ENCODE peak calls at places on chromosomes 7 and 10, in six cellular contexts. One of them, this sample, is unnamed.

GRCh38 chr7:30805931-30806330 is 34.7 kb downstream of the MINDY4 start:
- DNase-seq in BJ: no peak
- DNase-seq in AG04449: no peak
- DNase-seq in CD8-positive, alpha-beta T cell: no peak
- DNase-seq in fibroblast of pulmonary artery: no peak
- DNase-seq in tibial artery: no peak
- DNase-seq in this sample: no peak

GRCh38 chr10:97640868-97641811 is 669 bp downstream of the PI4K2A start:
- DNase-seq in BJ: no peak
- DNase-seq in AG04449: no peak
- DNase-seq in CD8-positive, alpha-beta T cell: no peak
- DNase-seq in fibroblast of pulmonary artery: peak
- DNase-seq in tibial artery: peak
- DNase-seq in this sample: no peak

GRCh38 chr7:42155836-42156540 is 81.0 kb downstream of the GLI3 start:
- DNase-seq in BJ: no peak
- DNase-seq in AG04449: no peak
- DNase-seq in CD8-positive, alpha-beta T cell: no peak
- DNase-seq in fibroblast of pulmonary artery: no peak
- DNase-seq in tibial artery: no peak
- DNase-seq in this sample: no peak

GRCh38 chr10:98391065-98391464 is 23.9 kb downstream of the PYROXD2 start:
- DNase-seq in BJ: no peak
- DNase-seq in AG04449: no peak
- DNase-seq in CD8-positive, alpha-beta T cell: no peak
- DNase-seq in fibroblast of pulmonary artery: no peak
- DNase-seq in tibial artery: no peak
- DNase-seq in this sample: no peak

GRCh38 chr10:79390551-79391229 is 43.4 kb downstream of the PPIF start:
- DNase-seq in BJ: no peak
- DNase-seq in AG04449: no peak
- DNase-seq in CD8-positive, alpha-beta T cell: no peak
- DNase-seq in fibroblast of pulmonary artery: no peak
- DNase-seq in tibial artery: peak
- DNase-seq in this sample: no peak

GRCh38 chr10:43960981-43961380 is 312.3 kb upstream of the ZNF32 start:
- DNase-seq in BJ: no peak
- DNase-seq in AG04449: no peak
- DNase-seq in CD8-positive, alpha-beta T cell: no peak
- DNase-seq in fibroblast of pulmonary artery: no peak
- DNase-seq in tibial artery: peak
- DNase-seq in this sample: no peak

GRCh38 chr10:62687230-62687748 is 117.2 kb upstream of the ADO start:
- DNase-seq in BJ: peak
- DNase-seq in AG04449: no peak
- DNase-seq in CD8-positive, alpha-beta T cell: no peak
- DNase-seq in fibroblast of pulmonary artery: peak
- DNase-seq in tibial artery: no peak
- DNase-seq in this sample: no peak

GRCh38 chr7:95476904-95477594 is 8.7 kb upstream of the ASB4 start:
- DNase-seq in BJ: no peak
- DNase-seq in AG04449: no peak
- DNase-seq in CD8-positive, alpha-beta T cell: peak
- DNase-seq in fibroblast of pulmonary artery: peak
- DNase-seq in tibial artery: peak
- DNase-seq in this sample: peak

GRCh38 chr10:68224810-68225209 is 7.1 kb downstream of the ATOH7 start:
- DNase-seq in BJ: no peak
- DNase-seq in AG04449: no peak
- DNase-seq in CD8-positive, alpha-beta T cell: no peak
- DNase-seq in fibroblast of pulmonary artery: peak
- DNase-seq in tibial artery: no peak
- DNase-seq in this sample: no peak

GRCh38 chr10:111974325-111974724 is 209.2 kb downstream of the GPAM start:
- DNase-seq in BJ: no peak
- DNase-seq in AG04449: no peak
- DNase-seq in CD8-positive, alpha-beta T cell: no peak
- DNase-seq in fibroblast of pulmonary artery: no peak
- DNase-seq in tibial artery: no peak
- DNase-seq in this sample: no peak

GRCh38 chr10:102167861-102168260 is 15.7 kb downstream of the NOLC1 start:
- DNase-seq in BJ: no peak
- DNase-seq in AG04449: no peak
- DNase-seq in CD8-positive, alpha-beta T cell: no peak
- DNase-seq in fibroblast of pulmonary artery: no peak
- DNase-seq in tibial artery: no peak
- DNase-seq in this sample: no peak

GRCh38 chr7:420142-421055 is 99.2 kb downstream of the PDGFA start:
- DNase-seq in BJ: no peak
- DNase-seq in AG04449: no peak
- DNase-seq in CD8-positive, alpha-beta T cell: no peak
- DNase-seq in fibroblast of pulmonary artery: no peak
- DNase-seq in tibial artery: no peak
- DNase-seq in this sample: no peak

GRCh38 chr10:133528296-133528844 is 1.2 kb downstream of the CYP2E1 start:
- DNase-seq in BJ: no peak
- DNase-seq in AG04449: no peak
- DNase-seq in CD8-positive, alpha-beta T cell: no peak
- DNase-seq in fibroblast of pulmonary artery: no peak
- DNase-seq in tibial artery: no peak
- DNase-seq in this sample: no peak

GRCh38 chr10:130246113-130246512 is 109.9 kb downstream of the GLRX3 start:
- DNase-seq in BJ: no peak
- DNase-seq in AG04449: no peak
- DNase-seq in CD8-positive, alpha-beta T cell: no peak
- DNase-seq in fibroblast of pulmonary artery: no peak
- DNase-seq in tibial artery: no peak
- DNase-seq in this sample: no peak

GRCh38 chr10:47287365-47287802 is 12.6 kb upstream of the GDF10 start:
- DNase-seq in BJ: no peak
- DNase-seq in AG04449: no peak
- DNase-seq in CD8-positive, alpha-beta T cell: no peak
- DNase-seq in fibroblast of pulmonary artery: no peak
- DNase-seq in tibial artery: peak
- DNase-seq in this sample: no peak

DNA sequence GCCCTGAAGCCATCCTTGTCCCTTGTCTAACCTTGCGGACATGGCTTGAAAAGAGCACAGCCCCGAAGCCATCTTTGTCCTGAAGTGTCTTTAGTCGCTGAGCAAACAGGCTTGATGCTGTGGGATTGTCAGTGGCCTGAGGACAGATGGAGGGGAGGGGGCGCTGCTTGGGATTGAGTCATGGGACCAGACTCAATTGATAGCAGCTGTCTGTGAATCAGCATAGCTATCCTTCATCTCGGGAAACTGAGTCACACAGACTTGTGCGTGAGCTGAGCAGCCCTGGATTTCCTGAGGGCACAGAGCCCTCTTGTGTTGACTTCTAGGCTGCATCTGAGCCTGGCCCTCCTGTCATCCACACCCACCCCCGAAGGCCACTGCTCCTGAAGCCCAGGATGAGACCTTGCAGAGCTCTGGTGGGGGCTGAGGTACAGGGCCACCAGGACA is 14.4 kb downstream of the MYO1G start:
- DNase-seq in BJ: no peak
- DNase-seq in AG04449: no peak
- DNase-seq in CD8-positive, alpha-beta T cell: no peak
- DNase-seq in fibroblast of pulmonary artery: no peak
- DNase-seq in tibial artery: no peak
- DNase-seq in this sample: no peak
- TF ChIP-seq CTCF in BJ: peak
- TF ChIP-seq CTCF in AG04449: peak
- TF ChIP-seq CTCF in CD8-positive, alpha-beta T cell: no peak
- TF ChIP-seq CTCF in fibroblast of pulmonary artery: peak
- TF ChIP-seq CTCF in tibial artery: no peak
- TF ChIP-seq CTCF in this sample: peak

GRCh38 chr7:139232893-139233292 is 1.9 kb downstream of the UBN2 start:
- DNase-seq in BJ: peak
- DNase-seq in AG04449: no peak
- DNase-seq in CD8-positive, alpha-beta T cell: no peak
- DNase-seq in fibroblast of pulmonary artery: peak
- DNase-seq in tibial artery: no peak
- DNase-seq in this sample: no peak
- H3K4me3 ChIP-seq in BJ: peak
- H3K4me3 ChIP-seq in AG04449: peak
- H3K4me3 ChIP-seq in CD8-positive, alpha-beta T cell: peak
- H3K4me3 ChIP-seq in fibroblast of pulmonary artery: peak
- H3K4me3 ChIP-seq in tibial artery: peak
- H3K4me3 ChIP-seq in this sample: peak

GRCh38 chr10:11434323-11434722 is 177.1 kb downstream of the USP6NL start:
- DNase-seq in BJ: no peak
- DNase-seq in AG04449: no peak
- DNase-seq in CD8-positive, alpha-beta T cell: no peak
- DNase-seq in fibroblast of pulmonary artery: peak
- DNase-seq in tibial artery: no peak
- DNase-seq in this sample: no peak
- TF ChIP-seq CTCF in BJ: peak
- TF ChIP-seq CTCF in AG04449: no peak
- TF ChIP-seq CTCF in CD8-positive, alpha-beta T cell: no peak
- TF ChIP-seq CTCF in fibroblast of pulmonary artery: peak
- TF ChIP-seq CTCF in tibial artery: no peak
- TF ChIP-seq CTCF in this sample: peak

GRCh38 chr10:13268310-13268709 is 31.6 kb downstream of the PHYH start:
- DNase-seq in BJ: no peak
- DNase-seq in AG04449: no peak
- DNase-seq in CD8-positive, alpha-beta T cell: no peak
- DNase-seq in fibroblast of pulmonary artery: no peak
- DNase-seq in tibial artery: no peak
- DNase-seq in this sample: no peak
- H3K4me3 ChIP-seq in BJ: no peak
- H3K4me3 ChIP-seq in AG04449: no peak
- H3K4me3 ChIP-seq in CD8-positive, alpha-beta T cell: no peak
- H3K4me3 ChIP-seq in fibroblast of pulmonary artery: no peak
- H3K4me3 ChIP-seq in tibial artery: no peak
- H3K4me3 ChIP-seq in this sample: no peak

DNA sequence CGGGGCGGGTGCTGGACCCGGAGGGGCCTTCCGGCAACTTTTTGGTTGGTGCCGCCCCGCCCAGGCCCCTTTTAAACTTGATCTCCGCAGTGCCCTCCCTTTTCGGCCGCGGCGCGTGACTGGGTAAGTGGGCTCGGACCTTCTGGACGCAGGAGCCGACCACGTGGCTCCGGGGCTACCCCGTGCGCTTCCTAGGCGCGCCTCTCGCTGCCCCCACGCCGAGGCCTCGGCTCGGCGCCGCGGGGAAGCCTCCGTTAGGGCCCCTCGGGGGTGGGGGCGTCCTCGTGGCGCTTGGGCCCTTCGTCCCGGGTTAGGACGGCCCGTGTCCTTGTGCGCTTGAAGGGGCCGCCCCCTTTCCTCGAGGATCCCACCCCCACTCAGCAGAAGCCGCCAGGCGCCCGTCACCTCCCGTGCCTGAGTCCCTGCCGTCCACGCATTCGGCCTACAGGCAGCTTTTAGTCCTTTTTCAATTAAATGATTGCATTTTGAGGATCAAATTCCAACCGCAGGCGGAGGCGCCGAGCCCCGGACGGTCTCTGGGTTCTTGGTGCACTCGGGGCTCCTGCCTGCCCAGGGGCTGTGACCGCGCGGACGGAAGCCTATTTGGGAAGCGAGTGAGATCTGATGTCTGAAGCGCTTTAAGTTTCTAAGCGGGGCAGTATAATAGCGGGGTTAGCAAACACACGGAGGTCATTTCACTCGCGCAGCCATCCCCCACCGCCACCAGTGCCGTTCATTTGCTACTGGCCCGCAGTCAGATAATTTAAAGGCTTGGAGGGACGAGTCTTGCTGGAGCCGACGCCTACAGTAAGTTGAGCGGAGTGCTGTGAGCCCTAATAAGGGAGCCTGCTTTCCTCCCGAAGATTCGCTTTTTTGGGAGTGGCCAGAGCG is 31.8 kb upstream of the TOMM7 start:
- DNase-seq in BJ: no peak
- DNase-seq in AG04449: no peak
- DNase-seq in CD8-positive, alpha-beta T cell: peak
- DNase-seq in fibroblast of pulmonary artery: peak
- DNase-seq in tibial artery: peak
- DNase-seq in this sample: peak
- TF ChIP-seq CTCF in BJ: no peak
- TF ChIP-seq CTCF in AG04449: no peak
- TF ChIP-seq CTCF in CD8-positive, alpha-beta T cell: peak
- TF ChIP-seq CTCF in fibroblast of pulmonary artery: no peak
- TF ChIP-seq CTCF in tibial artery: no peak
- TF ChIP-seq CTCF in this sample: peak

DNA sequence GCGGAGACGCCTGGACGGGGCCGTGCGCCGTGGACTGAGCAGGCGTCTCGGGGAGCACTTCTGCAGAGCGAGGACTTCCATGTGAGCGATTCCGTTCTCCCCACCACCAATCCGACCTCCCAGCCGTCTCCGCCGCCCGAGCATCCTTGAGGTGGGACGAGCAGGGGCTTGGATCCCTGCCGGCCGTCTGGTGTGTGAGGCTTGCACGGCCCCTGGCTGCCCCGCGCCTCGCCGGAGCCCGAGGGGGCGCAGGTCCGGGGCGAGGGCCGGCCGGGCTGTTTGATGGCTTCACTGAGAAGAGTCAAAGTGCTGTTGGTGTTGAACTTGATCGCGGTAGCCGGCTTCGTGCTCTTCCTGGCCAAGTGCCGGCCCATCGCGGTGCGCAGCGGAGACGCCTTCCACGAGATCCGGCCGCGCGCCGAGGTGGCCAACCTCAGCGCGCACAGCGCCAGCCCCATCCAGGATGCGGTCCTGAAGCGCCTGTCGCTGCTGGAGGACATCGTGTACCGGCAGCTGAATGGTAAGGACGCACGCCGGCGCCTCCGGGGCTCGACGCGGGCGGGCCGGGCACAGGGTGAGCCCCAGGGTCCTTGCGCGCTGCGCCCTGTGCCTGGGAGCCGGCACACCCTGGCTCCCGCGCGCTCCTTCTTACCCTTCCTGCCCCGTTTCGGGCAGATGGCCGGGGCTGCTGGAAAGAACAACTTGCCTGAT is 732 bp downstream of the GALNT17 start:
- DNase-seq in BJ: no peak
- DNase-seq in AG04449: no peak
- DNase-seq in CD8-positive, alpha-beta T cell: no peak
- DNase-seq in fibroblast of pulmonary artery: no peak
- DNase-seq in tibial artery: peak
- DNase-seq in this sample: no peak
- H3K4me3 ChIP-seq in BJ: no peak
- H3K4me3 ChIP-seq in AG04449: no peak
- H3K4me3 ChIP-seq in CD8-positive, alpha-beta T cell: no peak
- H3K4me3 ChIP-seq in fibroblast of pulmonary artery: no peak
- H3K4me3 ChIP-seq in tibial artery: peak
- H3K4me3 ChIP-seq in this sample: no peak

This sample was measured in HFF-Myc.